ENCODE peak calls at places on chromosomes 1 and 21, in eight cellular contexts. G is neuronal stem cell; K is central memory CD4-positive, alpha-beta T cell; Q is WTC11; W is lower lobe of right lung; V is A549; A is activated naive CD4-positive, alpha-beta T cell; X is cardiac fibroblast. R is an unnamed sample.

GRCh38 chr1:183235503-183235902 is 49.4 kb downstream of the LAMC2 start:
- DNase-seq in G (no peak), K (no peak), Q (no peak), W (no peak), V (no peak), A (no peak), X (peak), R (no peak)

GRCh38 chr21:41410767-41411448 is 15.1 kb upstream of the MX1 start:
- DNase-seq in G (no peak), K (no peak), Q (no peak), W (no peak), V (no peak), A (no peak), X (no peak), R (no peak)

GRCh38 chr1:163162281-163162937 is 40.3 kb downstream of the RGS5 start:
- DNase-seq in G (no peak), K (no peak), Q (no peak), W (no peak), V (no peak), A (no peak), X (peak), R (no peak)

GRCh38 chr1:234539666-234540403 is 60.9 kb upstream of the TARBP1 start:
- DNase-seq in G (no peak), K (no peak), Q (no peak), W (no peak), V (no peak), A (no peak), X (peak), R (no peak)

GRCh38 chr1:171142081-171142450 is 43.0 kb upstream of the FMO2 start:
- DNase-seq in G (no peak), K (no peak), Q (no peak), W (no peak), V (no peak), A (no peak), X (peak), R (no peak)

GRCh38 chr1:20185834-20186782 is at the start of the genes PLA2G2C and UBXN10:
- DNase-seq in G (peak), K (peak), Q (peak), W (peak), V (no peak), A (peak), X (no peak), R (no peak)

GRCh38 chr1:51329443-51330325 is 678 bp downstream of the TTC39A start:
- DNase-seq in G (no peak), K (no peak), Q (no peak), W (peak), V (no peak), A (no peak), X (no peak), R (no peak)

GRCh38 chr1:229156819-229157218 is 114.1 kb upstream of the RAB4A start:
- DNase-seq in G (no peak), K (no peak), Q (peak), W (no peak), V (peak), A (no peak), X (peak), R (no peak)

GRCh38 chr1:103180660-103181059 is 72.3 kb upstream of the COL11A1 start:
- DNase-seq in G (no peak), K (no peak), Q (no peak), W (no peak), V (no peak), A (no peak), X (peak), R (peak)

GRCh38 chr1:236110137-236110536 is 32.2 kb upstream of the GPR137B start:
- DNase-seq in G (no peak), K (no peak), Q (no peak), W (no peak), V (no peak), A (no peak), X (no peak), R (no peak)

GRCh38 chr1:153629971-153630370 is 1.7 kb downstream of the S100A1 start:
- DNase-seq in G (no peak), K (no peak), Q (no peak), W (no peak), V (no peak), A (no peak), X (no peak), R (no peak)